ENCODE peak calls at places on chromosomes 4 and X, in six cellular contexts. P is GM23338, T is SK-N-SH, I is GM12878, J is A549, Z is K562. K is an unnamed sample.

GRCh38 chr4:78784255-78784654 is 8.1 kb downstream of the BMP2K start:
- DNase-seq in P (no peak), T (no peak), I (no peak), J (no peak), Z (no peak), K (no peak)

GRCh38 chr4:140790765-140791164 is 34.6 kb upstream of the TBC1D9 start:
- DNase-seq in P (no peak), T (no peak), I (peak; percentile 86), J (no peak), Z (no peak), K (peak; percentile 19)

GRCh38 chr4:155228713-155229112 is 20.3 kb downstream of the NPY2R start:
- DNase-seq in P (no peak), T (no peak), I (no peak), J (no peak), Z (no peak), K (no peak)

GRCh38 chrX:107628662-107629532 is 587 bp downstream of the PRPS1 start:
- DNase-seq in P (peak; percentile 44), T (peak; percentile 36), I (no peak), J (peak; percentile 50), Z (peak; percentile 33), K (no peak)

GRCh38 chr4:122796801-122797404 is 29.7 kb upstream of the FGF2 start:
- DNase-seq in P (peak; percentile 95), T (no peak), I (no peak), J (no peak), Z (no peak), K (no peak)

GRCh38 chr4:23333946-23334878 is 555.6 kb downstream of the PPARGC1A start:
- DNase-seq in P (peak; percentile 85), T (no peak), I (peak; percentile 39), J (peak; percentile 28), Z (peak; percentile 13), K (peak; percentile 85)

GRCh38 chr4:129968366-129968765 is 872.4 kb downstream of the C4orf33 start:
- DNase-seq in P (no peak), T (no peak), I (no peak), J (no peak), Z (no peak), K (no peak)

GRCh38 chr4:129246850-129247542 is 151.0 kb downstream of the C4orf33 start:
- DNase-seq in P (no peak), T (no peak), I (no peak), J (no peak), Z (no peak), K (no peak)

GRCh38 chr4:150090836-150091235 is 12.6 kb downstream of the DCLK2 start:
- DNase-seq in P (no peak), T (no peak), I (no peak), J (no peak), Z (no peak), K (no peak)

GRCh38 chr4:83197555-83198235 is 83.2 kb upstream of the PLAC8 start:
- DNase-seq in P (peak; percentile 16), T (no peak), I (no peak), J (no peak), Z (no peak), K (peak; percentile 98)

GRCh38 chr4:158007566-158007965 is 165.3 kb downstream of the GASK1B start:
- DNase-seq in P (no peak), T (no peak), I (no peak), J (no peak), Z (no peak), K (no peak)

GRCh38 chr4:158005021-158005420 is 167.8 kb downstream of the GASK1B start:
- DNase-seq in P (no peak), T (no peak), I (no peak), J (no peak), Z (no peak), K (no peak)

GRCh38 chr4:158006973-158007372 is 165.9 kb downstream of the GASK1B start:
- DNase-seq in P (no peak), T (no peak), I (no peak), J (no peak), Z (no peak), K (peak; percentile 76)

GRCh38 chr4:158010346-158010745 is 162.5 kb downstream of the GASK1B start:
- DNase-seq in P (no peak), T (no peak), I (no peak), J (no peak), Z (no peak), K (no peak)

GRCh38 chr4:158008551-158009218 is 164.1 kb downstream of the GASK1B start:
- DNase-seq in P (no peak), T (no peak), I (no peak), J (no peak), Z (no peak), K (no peak)
- TF ChIP-seq REST in P (no peak), T (no peak), I (no peak), J (no peak), Z (no peak), K (no peak)

GRCh38 chr4:37590016-37590415 is 96.2 kb downstream of the RELL1 start:
- DNase-seq in P (no peak), T (no peak), I (no peak), J (no peak), Z (no peak), K (no peak)

GRCh38 chr4:37584087-37584486 is 102.1 kb downstream of the RELL1 start:
- DNase-seq in P (no peak), T (no peak), I (no peak), J (no peak), Z (no peak), K (no peak)

GRCh38 chr4:37584530-37585060 is 101.6 kb downstream of the RELL1 start:
- DNase-seq in P (no peak), T (no peak), I (no peak), J (no peak), Z (no peak), K (no peak)

GRCh38 chr4:37588150-37588549 is 98.0 kb downstream of the RELL1 start:
- DNase-seq in P (no peak), T (no peak), I (no peak), J (no peak), Z (no peak), K (no peak)

GRCh38 chr4:37586194-37586593 is 100.0 kb downstream of the RELL1 start:
- DNase-seq in P (no peak), T (no peak), I (no peak), J (no peak), Z (no peak), K (no peak)
- TF ChIP-seq REST in P (peak; percentile 28), T (peak; percentile 74), I (peak; percentile 40), J (peak; percentile 30), Z (no peak), K (peak; percentile 81)

GRCh38 chr4:127261476-127261875 is 371.3 kb upstream of the INTU start:
- DNase-seq in P (no peak), T (no peak), I (no peak), J (no peak), Z (no peak), K (no peak)
- TF ChIP-seq REST in P (no peak), T (no peak), I (no peak), J (no peak), Z (no peak), K (no peak)

GRCh38 chr4:59759082-59759825 is 1440.9 kb upstream of the ADGRL3 start:
- DNase-seq in P (no peak), T (no peak), I (no peak), J (no peak), Z (no peak), K (no peak)
- TF ChIP-seq REST in P (no peak), T (no peak), I (no peak), J (no peak), Z (no peak), K (no peak)

DNA sequence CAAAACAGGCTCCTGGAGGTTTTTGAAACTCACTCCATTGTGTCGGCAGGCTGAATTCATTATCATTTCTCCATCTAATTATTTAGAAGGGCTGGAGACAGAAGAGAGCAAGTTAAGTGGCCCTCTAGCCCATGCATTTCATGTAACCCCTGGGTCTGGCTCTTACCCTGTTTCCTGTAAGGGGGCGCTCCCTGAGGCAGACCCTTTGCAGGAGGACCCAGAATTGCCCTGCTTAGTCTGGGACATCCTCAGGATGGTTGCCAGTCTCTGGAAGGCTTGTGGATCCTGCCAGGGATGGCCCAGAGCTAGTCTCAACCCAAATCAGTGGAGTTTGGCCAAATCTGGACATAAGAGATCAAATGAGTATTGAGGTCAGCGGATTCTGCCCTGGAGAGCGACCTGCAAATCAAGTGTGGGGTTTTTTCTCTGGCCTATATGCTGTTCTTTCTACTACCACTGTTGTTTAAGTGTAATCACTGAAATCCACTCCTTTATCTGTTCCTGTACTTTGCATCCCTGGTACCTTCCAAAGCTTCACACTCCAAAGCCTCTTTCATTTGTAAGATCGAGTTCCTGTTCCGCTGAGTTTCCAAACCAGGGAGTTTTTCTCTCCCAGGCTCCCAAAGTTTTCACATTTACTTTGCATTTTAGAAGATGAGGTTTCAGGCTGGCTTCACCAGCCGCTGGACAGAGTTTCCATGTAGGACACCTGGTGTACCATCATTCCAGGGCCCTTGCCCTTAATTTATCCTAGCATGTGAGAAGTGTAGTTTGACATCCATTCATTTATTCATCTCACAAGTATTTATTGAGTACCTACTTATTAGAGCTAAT is 6.3 kb downstream of the KLF3 start:
- DNase-seq in P (peak; percentile 54), T (peak; percentile 66), I (no peak), J (no peak), Z (no peak), K (no peak)
- TF ChIP-seq REST in P (no peak), T (peak; percentile 49), I (no peak), J (no peak), Z (no peak), K (no peak)

DNA sequence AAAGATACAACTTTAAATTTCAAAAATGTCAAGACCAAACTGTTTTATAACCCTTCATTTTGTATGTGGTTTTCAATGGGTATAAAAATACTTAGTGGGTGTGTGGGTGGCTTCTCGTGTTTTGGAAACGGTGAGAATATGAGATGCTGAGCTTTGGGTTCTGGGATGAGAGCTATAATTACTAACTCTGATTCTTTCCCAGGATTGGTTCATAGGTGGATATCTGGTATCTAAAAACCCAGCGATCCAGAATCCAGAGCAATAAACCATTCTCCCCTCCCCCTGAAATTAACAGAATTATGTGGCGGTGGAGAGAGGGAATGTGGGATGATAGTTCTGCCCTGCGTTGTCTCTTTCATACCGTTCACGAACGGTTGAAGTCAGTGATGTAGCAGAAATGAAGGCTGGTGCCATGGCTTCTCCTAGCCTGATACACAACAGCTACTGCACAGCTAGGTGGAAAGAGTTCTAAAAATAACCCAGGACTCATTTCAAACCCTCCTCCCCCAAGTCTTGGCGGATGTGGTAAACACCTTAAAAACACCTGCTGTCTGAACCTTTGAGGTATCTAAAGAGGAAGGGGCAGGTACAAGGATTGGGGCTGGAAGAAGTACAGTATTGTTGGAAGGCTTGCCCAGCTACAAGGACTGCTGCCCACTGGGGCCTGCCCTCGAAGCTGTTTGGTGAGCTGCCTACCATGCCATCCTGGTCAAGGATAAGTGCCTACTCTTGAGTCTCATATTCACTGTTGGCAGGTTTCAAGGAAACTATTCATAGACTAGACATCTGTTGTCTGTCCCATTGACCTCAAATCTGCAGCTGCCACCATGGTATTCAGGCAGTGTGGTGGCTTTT is 44.5 kb downstream of the SEPTIN11 start:
- DNase-seq in P (no peak), T (no peak), I (peak; percentile 73), J (no peak), Z (no peak), K (no peak)
- TF ChIP-seq REST in P (no peak), T (no peak), I (peak; percentile 28), J (no peak), Z (no peak), K (no peak)

DNA sequence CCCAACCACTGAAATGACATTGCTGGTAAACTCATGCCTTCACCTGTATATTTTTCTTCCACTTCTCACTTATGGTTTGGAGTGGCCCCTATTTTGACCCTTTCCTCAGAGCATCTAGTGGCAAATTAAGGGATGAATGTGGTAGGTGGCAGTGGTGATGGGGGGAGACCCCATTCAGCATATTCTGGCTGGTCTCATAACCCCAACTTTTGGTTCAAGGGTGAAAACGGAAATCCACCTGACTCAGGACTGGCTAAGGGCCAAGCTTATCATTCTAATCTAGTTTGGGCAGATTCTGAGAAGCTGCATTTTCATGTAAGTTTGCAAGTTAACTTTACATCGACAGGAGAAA is 47.0 kb upstream of the NSUN7 start:
- DNase-seq in P (no peak), T (no peak), I (no peak), J (no peak), Z (no peak), K (no peak)
- TF ChIP-seq REST in P (no peak), T (no peak), I (no peak), J (no peak), Z (no peak), K (no peak)

K was measured in HL-60.